ENCODE peak calls at places on chromosomes 5 and 9, in five cellular contexts. N is PC-9; J is activated T-helper 2 cell treated with anti-CD3 and anti-CD28 coated beads, Interferon-gamma antibody, Interleukin-2, Interleukin-4, amounts not matched to agents 10 μg/mL and 5 μg/mL and 100 μg/mL, durations not matched to agents 14 hours and 24 hours and 36 hours; G is activated CD4-positive, CD25-positive, alpha-beta regulatory T cell treated with anti-CD3 and anti-CD28 coated beads, Interleukin-2, amount 50 U/mL, for 72 hours; T is HS-5. A is an unnamed sample.

GRCh38 chr5:162434311-162434710 is 366.7 kb downstream of the GABRG2 start:
- DNase-seq in N (no peak), J (no peak), G (no peak), T (no peak), A (peak)

GRCh38 chr5:3598725-3599282 is 3.2 kb downstream of the IRX1 start:
- DNase-seq in N (no peak), J (no peak), G (no peak), T (no peak), A (no peak)

GRCh38 chr9:123020796-123021195 is 12.7 kb upstream of the GPR21 start:
- DNase-seq in N (no peak), J (no peak), G (no peak), T (no peak), A (no peak)

GRCh38 chr9:114282507-114282906 is 40.4 kb upstream of the ORM1 start:
- DNase-seq in N (no peak), J (no peak), G (no peak), T (no peak), A (no peak)

GRCh38 chr9:35729700-35730485 is 2.1 kb downstream of the TLN1 start:
- DNase-seq in N (peak), J (no peak), G (no peak), T (peak), A (peak)

GRCh38 chr9:78354980-78355379 is 58.1 kb downstream of the PSAT1 start:
- DNase-seq in N (no peak), J (no peak), G (no peak), T (no peak), A (no peak)

GRCh38 chr9:25703826-25704357 is 25.6 kb upstream of the TUSC1 start:
- DNase-seq in N (no peak), J (no peak), G (no peak), T (no peak), A (no peak)

GRCh38 chr5:65050140-65050539 is 281.4 kb downstream of the CWC27 start:
- DNase-seq in N (no peak), J (no peak), G (no peak), T (no peak), A (no peak)

GRCh38 chr5:108432024-108432423 is 50.1 kb upstream of the FBXL17 start:
- DNase-seq in N (no peak), J (no peak), G (no peak), T (peak), A (peak)

GRCh38 chr9:88741335-88741734 is 206.4 kb downstream of the NXNL2 start:
- DNase-seq in N (no peak), J (no peak), G (no peak), T (no peak), A (no peak)

GRCh38 chr5:94908889-94909480 is 290.5 kb downstream of the SLF1 start:
- DNase-seq in N (no peak), J (no peak), G (no peak), T (peak), A (peak)

GRCh38 chr9:95055337-95055850 is 262.1 kb downstream of the FANCC start:
- DNase-seq in N (no peak), J (no peak), G (no peak), T (no peak), A (no peak)

GRCh38 chr9:85425153-85425611 is 316.6 kb downstream of the AGTPBP1 start:
- DNase-seq in N (no peak), J (peak), G (peak), T (peak), A (peak)

GRCh38 chr5:16464664-16465543 is 696 bp downstream of the ZNF622 start:
- DNase-seq in N (no peak), J (peak), G (no peak), T (no peak), A (no peak)

GRCh38 chr5:178786859-178787499 is 56.5 kb upstream of the ZNF354A start:
- DNase-seq in N (peak), J (no peak), G (no peak), T (no peak), A (peak)

GRCh38 chr9:123326662-123327093 is 29.3 kb upstream of the CRB2 start:
- DNase-seq in N (no peak), J (no peak), G (no peak), T (no peak), A (no peak)

GRCh38 chr5:108615216-108615615 is 132.5 kb upstream of the FER start:
- DNase-seq in N (no peak), J (no peak), G (no peak), T (peak), A (peak)

GRCh38 chr5:90866333-90866732 is 307.7 kb downstream of the ADGRV1 start:
- DNase-seq in N (peak), J (no peak), G (no peak), T (no peak), A (peak)

GRCh38 chr5:77599676-77600075 is 38.8 kb downstream of the OTP start:
- DNase-seq in N (no peak), J (no peak), G (no peak), T (no peak), A (no peak)

GRCh38 chr9:133707065-133707760 is 30.9 kb downstream of the SARDH start:
- DNase-seq in N (no peak), J (no peak), G (no peak), T (no peak), A (no peak)

GRCh38 chr5:125510651-125511050 is 764.2 kb upstream of the ZNF608 start:
- DNase-seq in N (no peak), J (no peak), G (no peak), T (no peak), A (no peak)

GRCh38 chr9:89419978-89420394 is 77.9 kb downstream of the SEMA4D start:
- DNase-seq in N (no peak), J (peak), G (no peak), T (no peak), A (no peak)

GRCh38 chr9:20558609-20559016 is 63.7 kb downstream of the MLLT3 start:
- DNase-seq in N (peak), J (no peak), G (no peak), T (peak), A (peak)

GRCh38 chr9:15182003-15182695 is 124.9 kb downstream of the TTC39B start:
- DNase-seq in N (no peak), J (no peak), G (no peak), T (no peak), A (no peak)

GRCh38 chr9:114230068-114230467 is 74.7 kb downstream of the COL27A1 start:
- DNase-seq in N (no peak), J (no peak), G (no peak), T (no peak), A (no peak)

GRCh38 chr5:146041180-146041789 is 64.1 kb downstream of the PLAC8L1 start:
- DNase-seq in N (no peak), J (no peak), G (no peak), T (no peak), A (peak)

GRCh38 chr9:90107864-90108263 is 503.1 kb downstream of the GADD45G start:
- DNase-seq in N (no peak), J (no peak), G (no peak), T (no peak), A (no peak)